ENCODE peak calls at places on chromosomes 2 and 18, in four cellular contexts. S is nephron progenitor cell, L is GM13977, V is stomach. M is an unnamed sample.

GRCh38 chr18:58727776-58728500 is 56.7 kb downstream of the MALT1 start:
- DNase-seq in S (no peak), L (no peak), V (no peak), M (no peak)

GRCh38 chr2:69375494-69376353 is 11.3 kb downstream of the GFPT1 start:
- DNase-seq in S (no peak), L (peak; percentile 33), V (no peak), M (peak; percentile 29)

GRCh38 chr18:41144444-41144843 is 810.6 kb upstream of the PIK3C3 start:
- DNase-seq in S (no peak), L (no peak), V (no peak), M (no peak)

GRCh38 chr2:237669628-237670351 is 42.4 kb downstream of the LRRFIP1 start:
- DNase-seq in S (no peak), L (peak; percentile 71), V (no peak), M (no peak)

GRCh38 chr2:134163336-134163735 is 90.5 kb upstream of the MGAT5 start:
- DNase-seq in S (no peak), L (no peak), V (no peak), M (no peak)

GRCh38 chr2:160228141-160228963 is 28.3 kb upstream of the ITGB6 start:
- DNase-seq in S (no peak), L (no peak), V (no peak), M (no peak)

GRCh38 chr2:193428336-193428818 is 1233.6 kb upstream of the TMEFF2 start:
- DNase-seq in S (no peak), L (no peak), V (no peak), M (no peak)

GRCh38 chr2:167331636-167332232 is 443.5 kb downstream of the XIRP2 start:
- DNase-seq in S (peak; percentile 51), L (peak; percentile 4), V (no peak), M (peak; percentile 7)

GRCh38 chr2:226607379-226607778 is 192.2 kb downstream of the IRS1 start:
- DNase-seq in S (no peak), L (no peak), V (no peak), M (no peak)

GRCh38 chr2:127226520-127227263 is 6.6 kb upstream of the CYP27C1 start:
- DNase-seq in S (no peak), L (peak; percentile 69), V (peak; percentile 72), M (peak; percentile 71)

GRCh38 chr2:172460780-172461201 is 33.4 kb downstream of the ITGA6 start:
- DNase-seq in S (no peak), L (no peak), V (no peak), M (no peak)

GRCh38 chr2:151437630-151438029 is 27.9 kb downstream of the RIF1 start:
- DNase-seq in S (no peak), L (peak; percentile 27), V (no peak), M (no peak)

GRCh38 chr2:32425719-32426141 is 68.9 kb downstream of the BIRC6 start:
- DNase-seq in S (no peak), L (no peak), V (no peak), M (no peak)

DNA sequence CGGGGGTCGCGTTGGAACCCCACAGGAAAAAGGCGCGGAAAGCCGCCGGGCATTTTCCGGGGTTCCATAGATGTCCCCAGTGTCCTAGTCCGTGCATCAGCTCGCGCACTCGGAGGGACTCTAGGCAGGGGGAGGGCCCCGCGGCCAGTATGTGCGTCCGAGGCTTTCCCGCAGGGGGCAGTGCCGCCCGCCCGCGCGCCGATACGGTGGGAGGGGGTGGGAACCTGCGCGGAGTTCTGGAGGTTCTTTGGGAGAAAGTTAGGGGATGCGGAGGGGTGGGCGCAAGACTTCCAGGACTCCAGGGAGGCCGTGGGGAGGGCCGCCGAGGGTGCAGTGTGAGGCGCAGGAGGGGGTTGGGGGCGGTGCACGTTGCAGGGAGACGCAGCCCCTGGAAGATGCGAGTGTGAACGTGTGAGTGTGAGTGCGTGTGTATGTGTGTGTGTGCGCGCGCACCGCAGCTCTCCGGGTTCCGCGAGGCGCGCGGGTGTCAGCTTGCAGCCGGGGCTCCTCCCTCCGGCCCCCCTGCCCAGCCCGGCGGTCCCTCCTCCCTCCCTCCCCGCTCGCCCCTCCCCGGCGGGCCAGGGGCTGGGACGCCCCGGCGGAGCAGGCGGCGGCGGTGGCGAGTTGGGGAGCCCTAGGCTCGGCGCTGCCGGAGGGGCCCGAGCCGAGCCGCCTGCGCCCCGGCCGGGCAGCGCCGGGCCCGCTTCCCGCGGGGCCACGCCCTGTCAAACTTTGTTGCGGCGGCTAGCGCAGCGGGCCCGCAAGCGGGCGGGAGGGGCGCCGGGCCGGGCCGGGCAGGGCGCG is at the start of gene TCF7L1:
- DNase-seq in S (peak; percentile 93), L (peak; percentile 73), V (peak; percentile 55), M (peak; percentile 50)
- TF ChIP-seq CTCF in S (peak; percentile 80), L (peak; percentile 39), V (peak; percentile 54), M (peak; percentile 48)

GRCh38 chr2:178632729-178633128 is 152.5 kb downstream of the PLEKHA3 start:
- DNase-seq in S (no peak), L (no peak), V (no peak), M (no peak)
- TF ChIP-seq CTCF in S (no peak), L (no peak), V (no peak), M (no peak)

DNA sequence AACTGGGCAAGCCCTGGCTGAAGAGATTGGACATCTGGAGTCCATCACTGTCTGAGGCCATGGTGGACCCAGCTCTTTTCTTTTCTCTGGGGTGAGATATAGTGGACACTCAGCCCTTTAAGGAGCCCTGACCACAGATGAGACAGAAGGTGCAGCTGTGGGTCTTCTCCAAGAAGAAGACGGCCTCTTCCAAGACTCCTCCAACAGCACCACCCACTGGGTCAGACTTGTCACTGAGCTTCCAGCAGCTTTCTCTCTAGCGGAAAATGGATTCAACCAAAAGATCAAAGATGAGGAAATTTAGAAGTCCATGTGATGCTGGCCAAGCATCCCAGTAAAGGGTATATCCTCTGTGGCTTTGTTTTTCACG is 27.3 kb downstream of the TWIST2 start:
- DNase-seq in S (no peak), L (no peak), V (peak; percentile 22), M (no peak)
- TF ChIP-seq CTCF in S (peak; percentile 16), L (no peak), V (no peak), M (no peak)

GRCh38 chr2:223562078-223562477 is 40.1 kb downstream of the SCG2 start:
- DNase-seq in S (no peak), L (no peak), V (no peak), M (no peak)

GRCh38 chr2:223558970-223559369 is 43.2 kb downstream of the SCG2 start:
- DNase-seq in S (no peak), L (no peak), V (no peak), M (no peak)

GRCh38 chr2:223566398-223566797 is 35.8 kb downstream of the SCG2 start:
- DNase-seq in S (no peak), L (no peak), V (no peak), M (no peak)

GRCh38 chr2:223560704-223561435 is 41.3 kb downstream of the SCG2 start:
- DNase-seq in S (no peak), L (no peak), V (no peak), M (no peak)

DNA sequence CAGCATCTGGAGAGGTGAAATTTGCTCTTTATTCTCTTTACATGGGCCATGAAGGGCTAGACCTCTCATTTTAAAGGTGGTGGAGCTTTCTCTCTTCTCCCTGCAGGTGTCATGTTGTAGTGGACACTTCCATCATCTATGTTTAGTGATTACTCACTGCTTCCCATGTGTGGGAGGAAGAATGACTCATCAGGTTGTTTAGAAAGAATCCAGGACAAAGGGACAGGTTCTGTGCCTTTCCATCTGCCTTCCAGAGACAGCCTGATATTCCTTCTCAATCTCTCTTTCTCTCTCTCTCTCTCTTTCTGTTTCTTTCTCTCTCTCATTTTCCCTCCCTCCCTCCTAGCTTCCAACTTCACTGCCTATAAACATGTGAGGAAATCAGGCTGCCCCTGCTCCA is 38.7 kb downstream of the SCG2 start:
- DNase-seq in S (no peak), L (no peak), V (no peak), M (no peak)
- TF ChIP-seq CTCF in S (no peak), L (no peak), V (no peak), M (no peak)

GRCh38 chr18:76479351-76480238 is 15.4 kb downstream of the ZNF516 start:
- DNase-seq in S (no peak), L (no peak), V (no peak), M (no peak)

GRCh38 chr18:76474824-76475223 is 20.2 kb downstream of the ZNF516 start:
- DNase-seq in S (no peak), L (no peak), V (no peak), M (no peak)

GRCh38 chr18:76472811-76473210 is 22.2 kb downstream of the ZNF516 start:
- DNase-seq in S (no peak), L (no peak), V (no peak), M (no peak)

GRCh38 chr18:76476665-76477561 is 18.1 kb downstream of the ZNF516 start:
- DNase-seq in S (no peak), L (no peak), V (no peak), M (no peak)

GRCh38 chr18:76475450-76476203 is 19.4 kb downstream of the ZNF516 start:
- DNase-seq in S (no peak), L (no peak), V (no peak), M (no peak)
- TF ChIP-seq CTCF in S (no peak), L (no peak), V (no peak), M (no peak)

GRCh38 chr2:49831698-49832367 is 677.5 kb upstream of the FSHR start:
- DNase-seq in S (no peak), L (no peak), V (no peak), M (no peak)

GRCh38 chr2:49832555-49832954 is 678.2 kb upstream of the FSHR start:
- DNase-seq in S (no peak), L (no peak), V (no peak), M (no peak)

DNA sequence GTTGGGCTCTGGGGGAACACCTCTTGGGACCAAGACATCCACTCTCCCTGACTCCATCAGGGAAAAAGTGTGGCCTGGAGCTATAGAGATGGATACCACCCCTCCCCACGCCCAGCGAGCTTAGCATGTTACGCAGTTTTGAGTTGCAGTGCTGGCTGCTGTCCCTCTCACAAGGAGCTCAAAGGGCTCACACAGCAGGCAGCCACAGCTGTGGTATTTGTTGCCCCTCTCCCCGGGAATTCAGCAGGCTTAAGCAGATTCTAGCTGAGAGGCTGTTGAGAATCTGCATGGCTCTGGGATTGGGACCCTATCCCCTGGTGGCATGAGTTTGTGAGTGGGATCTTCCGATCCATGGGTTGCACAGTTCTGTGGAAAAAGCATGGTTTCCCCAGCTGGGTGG is 673.1 kb upstream of the FSHR start:
- DNase-seq in S (no peak), L (no peak), V (no peak), M (no peak)
- TF ChIP-seq CTCF in S (no peak), L (no peak), V (no peak), M (no peak)

GRCh38 chr2:180847073-180847472 is 133.3 kb upstream of the UBE2E3 start:
- DNase-seq in S (no peak), L (no peak), V (no peak), M (no peak)
- TF ChIP-seq CTCF in S (no peak), L (no peak), V (no peak), M (no peak)